ENCODE peak calls at places on chromosomes 6 and 20, in six cellular contexts. One of them, this sample, is unnamed.

GRCh38 chr6:128516514-128516898 is 3.9 kb downstream of the PTPRK start:
- DNase-seq in mesenchymal stem cell: peak
- DNase-seq in neuronal stem cell: no peak
- DNase-seq in IMR-90: peak
- DNase-seq in mesendoderm: peak
- DNase-seq in H1: no peak
- DNase-seq in this sample: no peak

GRCh38 chr20:51036226-51036625 is 13.3 kb upstream of the KCNG1 start:
- DNase-seq in mesenchymal stem cell: no peak
- DNase-seq in neuronal stem cell: no peak
- DNase-seq in IMR-90: no peak
- DNase-seq in mesendoderm: no peak
- DNase-seq in H1: no peak
- DNase-seq in this sample: no peak

GRCh38 chr6:38554700-38555413 is 84.9 kb downstream of the BTBD9 start:
- DNase-seq in mesenchymal stem cell: peak
- DNase-seq in neuronal stem cell: no peak
- DNase-seq in IMR-90: peak
- DNase-seq in mesendoderm: no peak
- DNase-seq in H1: no peak
- DNase-seq in this sample: no peak

GRCh38 chr20:8305449-8305978 is 173.4 kb downstream of the PLCB1 start:
- DNase-seq in mesenchymal stem cell: peak
- DNase-seq in neuronal stem cell: peak
- DNase-seq in IMR-90: peak
- DNase-seq in mesendoderm: peak
- DNase-seq in H1: peak
- DNase-seq in this sample: peak

GRCh38 chr20:41003143-41003932 is 25.3 kb upstream of the TOP1 start:
- DNase-seq in mesenchymal stem cell: peak
- DNase-seq in neuronal stem cell: no peak
- DNase-seq in IMR-90: peak
- DNase-seq in mesendoderm: peak
- DNase-seq in H1: peak
- DNase-seq in this sample: peak

GRCh38 chr6:121688974-121689373 is 253.5 kb downstream of the GJA1 start:
- DNase-seq in mesenchymal stem cell: no peak
- DNase-seq in neuronal stem cell: no peak
- DNase-seq in IMR-90: no peak
- DNase-seq in mesendoderm: no peak
- DNase-seq in H1: no peak
- DNase-seq in this sample: no peak

GRCh38 chr6:113763311-113763766 is 93.8 kb upstream of the MARCKS start:
- DNase-seq in mesenchymal stem cell: no peak
- DNase-seq in neuronal stem cell: no peak
- DNase-seq in IMR-90: peak
- DNase-seq in mesendoderm: peak
- DNase-seq in H1: no peak
- DNase-seq in this sample: peak

GRCh38 chr20:48064929-48065328 is 279.6 kb upstream of the SULF2 start:
- DNase-seq in mesenchymal stem cell: peak
- DNase-seq in neuronal stem cell: no peak
- DNase-seq in IMR-90: peak
- DNase-seq in mesendoderm: peak
- DNase-seq in H1: no peak
- DNase-seq in this sample: peak

GRCh38 chr20:51500311-51500710 is 42.2 kb downstream of the NFATC2 start:
- DNase-seq in mesenchymal stem cell: no peak
- DNase-seq in neuronal stem cell: no peak
- DNase-seq in IMR-90: no peak
- DNase-seq in mesendoderm: no peak
- DNase-seq in H1: no peak
- DNase-seq in this sample: no peak

GRCh38 chr6:100176951-100177710 is 183.1 kb upstream of the MCHR2 start:
- DNase-seq in mesenchymal stem cell: no peak
- DNase-seq in neuronal stem cell: no peak
- DNase-seq in IMR-90: no peak
- DNase-seq in mesendoderm: no peak
- DNase-seq in H1: no peak
- DNase-seq in this sample: no peak

GRCh38 chr20:2386516-2387179 is 5.9 kb downstream of the TGM6 start:
- DNase-seq in mesenchymal stem cell: peak
- DNase-seq in neuronal stem cell: no peak
- DNase-seq in IMR-90: peak
- DNase-seq in mesendoderm: peak
- DNase-seq in H1: no peak
- DNase-seq in this sample: no peak

GRCh38 chr6:3625161-3625979 is 126.1 kb downstream of the PXDC1 start:
- DNase-seq in mesenchymal stem cell: no peak
- DNase-seq in neuronal stem cell: no peak
- DNase-seq in IMR-90: no peak
- DNase-seq in mesendoderm: no peak
- DNase-seq in H1: no peak
- DNase-seq in this sample: no peak

GRCh38 chr6:18309046-18309445 is 44.7 kb upstream of the DEK start:
- DNase-seq in mesenchymal stem cell: no peak
- DNase-seq in neuronal stem cell: no peak
- DNase-seq in IMR-90: no peak
- DNase-seq in mesendoderm: no peak
- DNase-seq in H1: no peak
- DNase-seq in this sample: peak

GRCh38 chr6:166647896-166648295 is 20.8 kb upstream of the RPS6KA2 start:
- DNase-seq in mesenchymal stem cell: no peak
- DNase-seq in neuronal stem cell: no peak
- DNase-seq in IMR-90: no peak
- DNase-seq in mesendoderm: no peak
- DNase-seq in H1: no peak
- DNase-seq in this sample: no peak
- H3K23ac ChIP-seq in mesenchymal stem cell: no peak
- H3K23ac ChIP-seq in neuronal stem cell: peak
- H3K23ac ChIP-seq in IMR-90: no peak
- H3K23ac ChIP-seq in mesendoderm: no peak
- H3K23ac ChIP-seq in H1: peak
- H3K23ac ChIP-seq in this sample: no peak

GRCh38 chr6:56949261-56949660 is 5.6 kb upstream of the BEND6 start:
- DNase-seq in mesenchymal stem cell: no peak
- DNase-seq in neuronal stem cell: no peak
- DNase-seq in IMR-90: peak
- DNase-seq in mesendoderm: no peak
- DNase-seq in H1: no peak
- DNase-seq in this sample: no peak

GRCh38 chr6:56949925-56950495 is 4.9 kb upstream of the BEND6 start:
- DNase-seq in mesenchymal stem cell: no peak
- DNase-seq in neuronal stem cell: no peak
- DNase-seq in IMR-90: peak
- DNase-seq in mesendoderm: no peak
- DNase-seq in H1: no peak
- DNase-seq in this sample: peak

GRCh38 chr6:56947931-56948330 is 7.0 kb upstream of the BEND6 start:
- DNase-seq in mesenchymal stem cell: no peak
- DNase-seq in neuronal stem cell: no peak
- DNase-seq in IMR-90: no peak
- DNase-seq in mesendoderm: no peak
- DNase-seq in H1: no peak
- DNase-seq in this sample: no peak

GRCh38 chr6:56953597-56954388 is 1.1 kb upstream of the BEND6 start:
- DNase-seq in mesenchymal stem cell: peak
- DNase-seq in neuronal stem cell: peak
- DNase-seq in IMR-90: no peak
- DNase-seq in mesendoderm: peak
- DNase-seq in H1: peak
- DNase-seq in this sample: peak

GRCh38 chr6:56951049-56951816 is 3.7 kb upstream of the BEND6 start:
- DNase-seq in mesenchymal stem cell: no peak
- DNase-seq in neuronal stem cell: no peak
- DNase-seq in IMR-90: no peak
- DNase-seq in mesendoderm: no peak
- DNase-seq in H1: no peak
- DNase-seq in this sample: no peak
- H3K4me3 ChIP-seq in mesenchymal stem cell: no peak
- H3K4me3 ChIP-seq in neuronal stem cell: no peak
- H3K4me3 ChIP-seq in IMR-90: no peak
- H3K4me3 ChIP-seq in mesendoderm: no peak
- H3K4me3 ChIP-seq in H1: no peak
- H3K4me3 ChIP-seq in this sample: no peak

GRCh38 chr20:54221383-54221782 is 13.5 kb downstream of the PFDN4 start:
- DNase-seq in mesenchymal stem cell: no peak
- DNase-seq in neuronal stem cell: no peak
- DNase-seq in IMR-90: no peak
- DNase-seq in mesendoderm: no peak
- DNase-seq in H1: no peak
- DNase-seq in this sample: peak
- H3K23ac ChIP-seq in mesenchymal stem cell: no peak
- H3K23ac ChIP-seq in neuronal stem cell: no peak
- H3K23ac ChIP-seq in IMR-90: no peak
- H3K23ac ChIP-seq in mesendoderm: no peak
- H3K23ac ChIP-seq in H1: no peak
- H3K23ac ChIP-seq in this sample: no peak

DNA sequence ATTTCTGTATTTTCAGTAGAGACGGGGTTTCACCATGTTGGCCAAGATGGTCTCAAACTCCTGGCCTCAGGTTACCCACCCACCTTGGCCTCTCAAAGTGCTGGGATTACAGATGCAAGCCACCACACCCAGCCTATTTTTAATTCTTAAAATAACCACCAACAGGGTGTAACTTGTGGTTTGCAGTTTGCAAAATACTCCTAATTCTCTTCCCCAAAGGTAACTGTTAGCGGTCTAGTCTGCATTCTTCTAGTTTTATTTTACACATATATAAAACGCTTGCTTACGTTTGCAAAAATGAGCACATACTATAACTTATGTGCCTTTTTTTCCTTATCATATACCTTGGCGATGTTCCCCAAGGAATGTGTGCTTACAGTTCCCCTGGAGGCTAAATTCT is 25.6 kb upstream of the CHMP4B start:
- DNase-seq in mesenchymal stem cell: no peak
- DNase-seq in neuronal stem cell: no peak
- DNase-seq in IMR-90: no peak
- DNase-seq in mesendoderm: no peak
- DNase-seq in H1: no peak
- DNase-seq in this sample: no peak
- H3K4me3 ChIP-seq in mesenchymal stem cell: no peak
- H3K4me3 ChIP-seq in neuronal stem cell: no peak
- H3K4me3 ChIP-seq in IMR-90: no peak
- H3K4me3 ChIP-seq in mesendoderm: no peak
- H3K4me3 ChIP-seq in H1: no peak
- H3K4me3 ChIP-seq in this sample: no peak

GRCh38 chr20:24488800-24489175 is 19.4 kb downstream of the SYNDIG1 start:
- DNase-seq in mesenchymal stem cell: no peak
- DNase-seq in neuronal stem cell: no peak
- DNase-seq in IMR-90: no peak
- DNase-seq in mesendoderm: no peak
- DNase-seq in H1: no peak
- DNase-seq in this sample: no peak

GRCh38 chr20:24490598-24490997 is 21.2 kb downstream of the SYNDIG1 start:
- DNase-seq in mesenchymal stem cell: no peak
- DNase-seq in neuronal stem cell: no peak
- DNase-seq in IMR-90: no peak
- DNase-seq in mesendoderm: no peak
- DNase-seq in H1: no peak
- DNase-seq in this sample: no peak

GRCh38 chr20:24488064-24488799 is 18.8 kb downstream of the SYNDIG1 start:
- DNase-seq in mesenchymal stem cell: no peak
- DNase-seq in neuronal stem cell: no peak
- DNase-seq in IMR-90: no peak
- DNase-seq in mesendoderm: no peak
- DNase-seq in H1: no peak
- DNase-seq in this sample: no peak

GRCh38 chr20:24489631-24490260 is 20.3 kb downstream of the SYNDIG1 start:
- DNase-seq in mesenchymal stem cell: no peak
- DNase-seq in neuronal stem cell: no peak
- DNase-seq in IMR-90: no peak
- DNase-seq in mesendoderm: no peak
- DNase-seq in H1: no peak
- DNase-seq in this sample: no peak

DNA sequence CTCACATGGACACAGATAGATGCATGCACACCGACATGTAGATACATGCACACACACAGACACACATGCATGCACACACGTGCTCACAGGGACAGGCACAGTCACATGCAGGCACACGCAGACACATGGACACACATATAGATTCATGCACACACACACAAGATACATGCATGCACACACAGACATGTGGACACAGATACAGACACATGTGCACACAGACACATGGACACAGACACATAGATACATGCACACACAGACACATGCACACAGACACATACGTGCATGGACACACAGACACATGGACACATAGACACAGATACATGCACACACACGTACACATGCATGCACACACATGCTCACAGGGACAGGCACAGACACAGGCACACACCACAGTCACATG is 19.8 kb downstream of the SYNDIG1 start:
- DNase-seq in mesenchymal stem cell: no peak
- DNase-seq in neuronal stem cell: no peak
- DNase-seq in IMR-90: no peak
- DNase-seq in mesendoderm: no peak
- DNase-seq in H1: no peak
- DNase-seq in this sample: no peak
- H3K23ac ChIP-seq in mesenchymal stem cell: no peak
- H3K23ac ChIP-seq in neuronal stem cell: peak
- H3K23ac ChIP-seq in IMR-90: no peak
- H3K23ac ChIP-seq in mesendoderm: no peak
- H3K23ac ChIP-seq in H1: no peak
- H3K23ac ChIP-seq in this sample: no peak

GRCh38 chr6:11729083-11729482 is 49.5 kb downstream of the ADTRP start:
- DNase-seq in mesenchymal stem cell: no peak
- DNase-seq in neuronal stem cell: no peak
- DNase-seq in IMR-90: no peak
- DNase-seq in mesendoderm: no peak
- DNase-seq in H1: no peak
- DNase-seq in this sample: no peak

GRCh38 chr6:11734861-11735652 is 43.5 kb downstream of the ADTRP start:
- DNase-seq in mesenchymal stem cell: no peak
- DNase-seq in neuronal stem cell: no peak
- DNase-seq in IMR-90: no peak
- DNase-seq in mesendoderm: no peak
- DNase-seq in H1: no peak
- DNase-seq in this sample: peak

GRCh38 chr6:11731423-11731822 is 47.2 kb downstream of the ADTRP start:
- DNase-seq in mesenchymal stem cell: peak
- DNase-seq in neuronal stem cell: no peak
- DNase-seq in IMR-90: no peak
- DNase-seq in mesendoderm: no peak
- DNase-seq in H1: no peak
- DNase-seq in this sample: no peak

GRCh38 chr6:11730645-11731044 is 48.0 kb downstream of the ADTRP start:
- DNase-seq in mesenchymal stem cell: no peak
- DNase-seq in neuronal stem cell: no peak
- DNase-seq in IMR-90: no peak
- DNase-seq in mesendoderm: no peak
- DNase-seq in H1: no peak
- DNase-seq in this sample: no peak

DNA sequence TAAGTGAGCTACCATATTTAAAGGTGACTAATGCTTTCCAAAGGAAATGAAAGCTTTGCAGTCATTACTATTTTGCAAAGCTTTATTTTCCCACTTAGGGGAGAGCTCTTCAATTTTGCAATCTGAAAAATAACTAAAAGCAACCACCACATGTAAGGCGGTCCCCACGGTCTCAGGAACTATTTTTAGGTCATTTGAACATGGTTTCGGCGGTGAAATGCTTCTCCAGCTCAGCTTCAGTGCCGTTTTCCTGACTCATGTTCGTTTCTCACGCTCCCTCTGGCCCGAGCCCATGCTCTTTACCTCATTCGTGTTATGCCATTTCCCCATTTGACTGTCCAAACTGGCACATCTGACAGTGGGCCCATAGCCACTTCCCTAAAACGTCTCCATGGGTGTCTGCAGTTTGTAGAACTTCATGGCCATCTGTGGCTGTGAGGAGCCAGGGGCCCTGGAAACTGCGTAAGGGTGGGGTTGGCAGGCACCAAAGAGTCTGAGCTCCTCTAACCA is 46.5 kb downstream of the ADTRP start:
- DNase-seq in mesenchymal stem cell: peak
- DNase-seq in neuronal stem cell: no peak
- DNase-seq in IMR-90: peak
- DNase-seq in mesendoderm: no peak
- DNase-seq in H1: no peak
- DNase-seq in this sample: peak
- H3K4me3 ChIP-seq in mesenchymal stem cell: no peak
- H3K4me3 ChIP-seq in neuronal stem cell: no peak
- H3K4me3 ChIP-seq in IMR-90: no peak
- H3K4me3 ChIP-seq in mesendoderm: no peak
- H3K4me3 ChIP-seq in H1: no peak
- H3K4me3 ChIP-seq in this sample: no peak

This sample was measured in trophoblast cell.